ENCODE peak calls at places on chromosomes 4 and X, in ten cellular contexts. W is EL, F is GM23248, Q is NCI-H2171 treated with DMSO at 0.1 percent for 48 hours, J is NCI-H2081, E is activated gamma-delta T cell treated with Interleukin-2 at 50 U/mL for 16 hours, I is AG20443, V is cardiac muscle cell, B is substantia nigra, G is fibroblast of the aortic adventitia. P is an unnamed sample.

GRCh38 chr4:173167793-173168395 is 717 bp upstream of the GALNT7 start:
- DNase-seq in W (peak), F (peak), Q (peak), J (peak), E (peak), I (peak), V (peak), B (peak), G (peak), P (no peak)

GRCh38 chr4:16967722-16968121 is 69.3 kb upstream of the LDB2 start:
- DNase-seq in W (peak), F (peak), Q (no peak), J (no peak), E (no peak), I (peak), V (peak), B (no peak), G (peak), P (peak)

GRCh38 chr4:100165809-100166208 is 24.5 kb downstream of the DDIT4L start:
- DNase-seq in W (no peak), F (no peak), Q (no peak), J (no peak), E (no peak), I (no peak), V (no peak), B (no peak), G (no peak), P (no peak)

GRCh38 chr4:37678624-37679023 is 7.6 kb downstream of the RELL1 start:
- DNase-seq in W (peak), F (no peak), Q (peak), J (no peak), E (no peak), I (no peak), V (peak), B (no peak), G (peak), P (no peak)

GRCh38 chrX:47662144-47662657 is 3.2 kb upstream of the UXT start:
- DNase-seq in W (peak), F (peak), Q (no peak), J (no peak), E (no peak), I (peak), V (peak), B (no peak), G (peak), P (no peak)

GRCh38 chr4:37977471-37978452 is 17.6 kb downstream of the PTTG2 start:
- DNase-seq in W (peak), F (peak), Q (peak), J (peak), E (peak), I (peak), V (peak), B (peak), G (peak), P (peak)

GRCh38 chr4:145218251-145218650 is 37.9 kb upstream of the OTUD4 start:
- DNase-seq in W (no peak), F (no peak), Q (no peak), J (no peak), E (no peak), I (no peak), V (peak), B (no peak), G (peak), P (no peak)

GRCh38 chr4:134320048-134320447 is 118.5 kb upstream of the PABPC4L start:
- DNase-seq in W (no peak), F (no peak), Q (no peak), J (no peak), E (no peak), I (no peak), V (no peak), B (no peak), G (no peak), P (no peak)

GRCh38 chr4:150007512-150007911 is 70.7 kb upstream of the DCLK2 start:
- DNase-seq in W (peak), F (peak), Q (no peak), J (no peak), E (no peak), I (peak), V (no peak), B (no peak), G (no peak), P (no peak)

GRCh38 chr4:152581536-152582160 is 45.8 kb upstream of the FBXW7 start:
- DNase-seq in W (no peak), F (no peak), Q (no peak), J (no peak), E (no peak), I (no peak), V (peak), B (no peak), G (no peak), P (no peak)

GRCh38 chrX:508163-508562 is 121.5 kb upstream of the PPP2R3B start:
- DNase-seq in W (no peak), F (no peak), Q (no peak), J (no peak), E (no peak), I (no peak), V (no peak), B (no peak), G (no peak), P (no peak)

GRCh38 chr4:152258804-152259708 is 276.8 kb downstream of the FBXW7 start:
- DNase-seq in W (peak), F (peak), Q (no peak), J (no peak), E (no peak), I (peak), V (peak), B (no peak), G (peak), P (no peak)

GRCh38 chrX:38221391-38221929 is 789 bp upstream of the SRPX start:
- DNase-seq in W (no peak), F (peak), Q (no peak), J (no peak), E (no peak), I (peak), V (peak), B (no peak), G (no peak), P (no peak)

GRCh38 chrX:19063030-19063429 is 59.2 kb downstream of the ADGRG2 start:
- DNase-seq in W (peak), F (peak), Q (no peak), J (no peak), E (no peak), I (peak), V (no peak), B (no peak), G (no peak), P (no peak)

GRCh38 chrX:4240541-4241194 is 527.2 kb upstream of the PRKX start:
- DNase-seq in W (no peak), F (no peak), Q (no peak), J (no peak), E (no peak), I (no peak), V (no peak), B (no peak), G (no peak), P (no peak)

GRCh38 chr4:105651879-105652640 is 56.4 kb downstream of the INTS12 start:
- DNase-seq in W (no peak), F (no peak), Q (no peak), J (no peak), E (no peak), I (no peak), V (no peak), B (no peak), G (no peak), P (no peak)

GRCh38 chr4:14879643-14880042 is 122.6 kb upstream of the CPEB2 start:
- DNase-seq in W (no peak), F (no peak), Q (no peak), J (peak), E (no peak), I (no peak), V (no peak), B (no peak), G (no peak), P (no peak)

GRCh38 chr4:21097026-21097425 is 396.8 kb downstream of the PACRGL start:
- DNase-seq in W (no peak), F (no peak), Q (no peak), J (no peak), E (no peak), I (no peak), V (no peak), B (no peak), G (no peak), P (no peak)

GRCh38 chr4:153294631-153295030 is 49.9 kb upstream of the MND1 start:
- DNase-seq in W (peak), F (peak), Q (no peak), J (no peak), E (no peak), I (peak), V (no peak), B (no peak), G (no peak), P (no peak)

GRCh38 chr4:48025005-48025404 is 8.4 kb downstream of the NIPAL1 start:
- DNase-seq in W (peak), F (peak), Q (no peak), J (no peak), E (no peak), I (peak), V (peak), B (no peak), G (peak), P (no peak)

GRCh38 chr4:78370625-78371372 is 180.8 kb upstream of the ANXA3 start:
- DNase-seq in W (no peak), F (peak), Q (no peak), J (no peak), E (no peak), I (no peak), V (peak), B (no peak), G (peak), P (no peak)

GRCh38 chr4:16603178-16603577 is 295.3 kb downstream of the LDB2 start:
- DNase-seq in W (no peak), F (no peak), Q (no peak), J (no peak), E (no peak), I (no peak), V (no peak), B (no peak), G (no peak), P (no peak)

GRCh38 chrX:149818652-149819051 is 36.9 kb downstream of the MAGEA9 start:
- DNase-seq in W (no peak), F (no peak), Q (no peak), J (no peak), E (no peak), I (no peak), V (no peak), B (no peak), G (no peak), P (no peak)

GRCh38 chr4:76426272-76426671 is 5.3 kb upstream of the CCDC158 start:
- DNase-seq in W (no peak), F (no peak), Q (no peak), J (no peak), E (no peak), I (no peak), V (peak), B (no peak), G (peak), P (no peak)

GRCh38 chr4:121684016-121684415 is 12.8 kb downstream of the ANXA5 start:
- DNase-seq in W (no peak), F (no peak), Q (no peak), J (no peak), E (no peak), I (no peak), V (no peak), B (no peak), G (no peak), P (no peak)